ENCODE peak calls at places on chromosomes 3 and 15, in four cellular contexts. One of them, this sample, is unnamed.

GRCh38 chr3:149310796-149311534 is 22.5 kb downstream of the TM4SF18 start:
- DNase-seq in IMR-90: no peak
- DNase-seq in adrenal gland: no peak
- DNase-seq in brain microvascular endothelial cell: no peak
- DNase-seq in this sample: no peak

GRCh38 chr15:100291106-100291505 is 50.7 kb downstream of the ADAMTS17 start:
- DNase-seq in adrenal gland: no peak
- DNase-seq in brain microvascular endothelial cell: no peak
- DNase-seq in IMR-90: no peak
- DNase-seq in this sample: no peak

GRCh38 chr15:74950078-74951000 is 6.2 kb downstream of the RPP25 start:
- DNase-seq in brain microvascular endothelial cell: peak
- DNase-seq in adrenal gland: peak
- DNase-seq in IMR-90: peak
- DNase-seq in this sample: peak

GRCh38 chr3:112744825-112745566 is 101.7 kb downstream of the CD200R1L start:
- DNase-seq in IMR-90: peak
- DNase-seq in adrenal gland: no peak
- DNase-seq in brain microvascular endothelial cell: no peak
- DNase-seq in this sample: no peak

GRCh38 chr3:63193647-63194046 is 84.5 kb upstream of the SYNPR start:
- DNase-seq in IMR-90: no peak
- DNase-seq in adrenal gland: no peak
- DNase-seq in brain microvascular endothelial cell: no peak
- DNase-seq in this sample: no peak

GRCh38 chr3:50627407-50628051 is 10.6 kb downstream of the MAPKAPK3 start:
- DNase-seq in IMR-90: peak
- DNase-seq in adrenal gland: peak
- DNase-seq in brain microvascular endothelial cell: peak
- DNase-seq in this sample: peak

GRCh38 chr3:178393833-178394232 is 142.4 kb upstream of the KCNMB2 start:
- DNase-seq in IMR-90: peak
- DNase-seq in adrenal gland: no peak
- DNase-seq in brain microvascular endothelial cell: peak
- DNase-seq in this sample: no peak

GRCh38 chr15:51600114-51600513 is 22.5 kb downstream of the DMXL2 start:
- DNase-seq in IMR-90: peak
- DNase-seq in adrenal gland: no peak
- DNase-seq in brain microvascular endothelial cell: peak
- DNase-seq in this sample: no peak

GRCh38 chr3:71305246-71306206 is 278.0 kb downstream of the FOXP1 start:
- DNase-seq in IMR-90: peak
- DNase-seq in adrenal gland: no peak
- DNase-seq in brain microvascular endothelial cell: peak
- DNase-seq in this sample: no peak

GRCh38 chr3:129058441-129059194 is 2.0 kb upstream of the GP9 start:
- DNase-seq in brain microvascular endothelial cell: no peak
- DNase-seq in adrenal gland: no peak
- DNase-seq in IMR-90: no peak
- DNase-seq in this sample: no peak

GRCh38 chr3:40120816-40121215 is 188.7 kb upstream of the EIF1B start:
- DNase-seq in brain microvascular endothelial cell: peak
- DNase-seq in adrenal gland: peak
- DNase-seq in IMR-90: no peak
- DNase-seq in this sample: no peak

GRCh38 chr3:52469001-52469400 is 13.6 kb downstream of the NISCH start:
- DNase-seq in brain microvascular endothelial cell: no peak
- DNase-seq in IMR-90: no peak
- DNase-seq in adrenal gland: no peak
- DNase-seq in this sample: no peak

GRCh38 chr3:112579697-112580096 is 17.9 kb downstream of the SLC35A5 start:
- DNase-seq in brain microvascular endothelial cell: no peak
- DNase-seq in IMR-90: peak
- DNase-seq in adrenal gland: no peak
- DNase-seq in this sample: no peak

GRCh38 chr3:14925729-14926591 is 21.4 kb upstream of the NR2C2 start:
- DNase-seq in adrenal gland: no peak
- DNase-seq in IMR-90: peak
- DNase-seq in brain microvascular endothelial cell: peak
- DNase-seq in this sample: no peak

GRCh38 chr3:44883999-44884431 is 9.6 kb downstream of the TGM4 start:
- DNase-seq in adrenal gland: no peak
- DNase-seq in IMR-90: peak
- DNase-seq in brain microvascular endothelial cell: peak
- DNase-seq in this sample: no peak

GRCh38 chr3:145244327-145244726 is 916.7 kb downstream of the PLOD2 start:
- DNase-seq in IMR-90: no peak
- DNase-seq in brain microvascular endothelial cell: no peak
- DNase-seq in adrenal gland: no peak
- DNase-seq in this sample: no peak

GRCh38 chr3:162845918-162846317 is 1349.3 kb downstream of the OTOL1 start:
- DNase-seq in adrenal gland: no peak
- DNase-seq in brain microvascular endothelial cell: no peak
- DNase-seq in IMR-90: no peak
- DNase-seq in this sample: no peak

GRCh38 chr15:77992356-77993222 is 84.9 kb downstream of the TBC1D2B start:
- DNase-seq in IMR-90: no peak
- DNase-seq in brain microvascular endothelial cell: no peak
- DNase-seq in adrenal gland: peak
- DNase-seq in this sample: no peak

GRCh38 chr3:177694316-177694715 is 497.0 kb upstream of the TBL1XR1 start:
- DNase-seq in brain microvascular endothelial cell: peak
- DNase-seq in IMR-90: peak
- DNase-seq in adrenal gland: no peak
- DNase-seq in this sample: no peak

GRCh38 chr3:60636846-60637245 is 614.4 kb downstream of the FHIT start:
- DNase-seq in IMR-90: peak
- DNase-seq in adrenal gland: no peak
- DNase-seq in brain microvascular endothelial cell: peak
- DNase-seq in this sample: no peak

GRCh38 chr15:29040367-29040745 is 154.6 kb downstream of the APBA2 start:
- DNase-seq in brain microvascular endothelial cell: peak
- DNase-seq in adrenal gland: no peak
- DNase-seq in IMR-90: peak
- DNase-seq in this sample: no peak

GRCh38 chr3:76043746-76044145 is 258.4 kb upstream of the ZNF717 start:
- DNase-seq in adrenal gland: no peak
- DNase-seq in IMR-90: no peak
- DNase-seq in brain microvascular endothelial cell: no peak
- DNase-seq in this sample: no peak

GRCh38 chr15:76991741-76992645 is 2.9 kb upstream of the PSTPIP1 start:
- DNase-seq in adrenal gland: no peak
- DNase-seq in IMR-90: no peak
- DNase-seq in brain microvascular endothelial cell: no peak
- DNase-seq in this sample: no peak

GRCh38 chr15:67134577-67135492 is 69.4 kb downstream of the SMAD3 start:
- DNase-seq in brain microvascular endothelial cell: no peak
- DNase-seq in adrenal gland: no peak
- DNase-seq in IMR-90: no peak
- DNase-seq in this sample: no peak

GRCh38 chr15:67137319-67137718 is 71.9 kb downstream of the SMAD3 start:
- DNase-seq in IMR-90: no peak
- DNase-seq in brain microvascular endothelial cell: no peak
- DNase-seq in adrenal gland: no peak
- DNase-seq in this sample: no peak

GRCh38 chr15:67133738-67134576 is 68.6 kb downstream of the SMAD3 start:
- DNase-seq in brain microvascular endothelial cell: peak
- DNase-seq in IMR-90: peak
- DNase-seq in adrenal gland: no peak
- DNase-seq in this sample: no peak

GRCh38 chr15:67136802-67137201 is 71.4 kb downstream of the SMAD3 start:
- DNase-seq in IMR-90: no peak
- DNase-seq in adrenal gland: no peak
- DNase-seq in brain microvascular endothelial cell: no peak
- DNase-seq in this sample: no peak

GRCh38 chr15:67135494-67135893 is 70.1 kb downstream of the SMAD3 start:
- DNase-seq in adrenal gland: no peak
- DNase-seq in brain microvascular endothelial cell: no peak
- DNase-seq in IMR-90: peak
- DNase-seq in this sample: no peak
- TF ChIP-seq CTCF in adrenal gland: no peak
- TF ChIP-seq CTCF in brain microvascular endothelial cell: no peak
- TF ChIP-seq CTCF in IMR-90: peak
- TF ChIP-seq CTCF in this sample: no peak

GRCh38 chr3:169266986-169267385 is 396.5 kb downstream of the MECOM start:
- DNase-seq in IMR-90: no peak
- DNase-seq in adrenal gland: no peak
- DNase-seq in brain microvascular endothelial cell: no peak
- DNase-seq in this sample: no peak
- TF ChIP-seq CTCF in IMR-90: no peak
- TF ChIP-seq CTCF in adrenal gland: no peak
- TF ChIP-seq CTCF in brain microvascular endothelial cell: no peak
- TF ChIP-seq CTCF in this sample: no peak

GRCh38 chr15:65653341-65653740 is 31.6 kb downstream of the SLC24A1 start:
- DNase-seq in adrenal gland: no peak
- DNase-seq in IMR-90: peak
- DNase-seq in brain microvascular endothelial cell: no peak
- DNase-seq in this sample: no peak

GRCh38 chr15:65653781-65654521 is 32.2 kb downstream of the SLC24A1 start:
- DNase-seq in IMR-90: peak
- DNase-seq in adrenal gland: no peak
- DNase-seq in brain microvascular endothelial cell: peak
- DNase-seq in this sample: no peak

GRCh38 chr15:65651831-65652749 is 30.4 kb downstream of the SLC24A1 start:
- DNase-seq in brain microvascular endothelial cell: no peak
- DNase-seq in adrenal gland: no peak
- DNase-seq in IMR-90: no peak
- DNase-seq in this sample: no peak

GRCh38 chr15:65655457-65655856 is 33.7 kb downstream of the SLC24A1 start:
- DNase-seq in IMR-90: no peak
- DNase-seq in adrenal gland: no peak
- DNase-seq in brain microvascular endothelial cell: no peak
- DNase-seq in this sample: no peak

DNA sequence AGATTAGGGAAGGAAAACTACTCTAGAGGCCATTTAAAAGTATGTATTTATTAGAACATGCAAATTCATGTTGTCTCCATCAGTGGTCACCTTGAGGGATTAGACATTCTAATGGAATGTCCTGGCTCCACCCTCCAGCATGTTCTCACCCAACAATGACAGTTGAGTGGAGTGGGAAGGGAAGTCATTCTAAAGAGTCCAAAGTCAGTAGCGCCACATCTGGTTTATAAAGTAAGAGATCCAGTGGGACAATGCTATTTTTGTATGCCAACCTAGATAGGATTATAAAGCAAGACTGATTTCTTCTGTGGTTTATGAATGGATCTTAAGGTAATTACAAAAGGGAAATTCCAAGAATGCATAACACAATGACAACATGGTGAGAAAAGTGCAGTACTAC is 33.3 kb downstream of the SLC24A1 start:
- DNase-seq in brain microvascular endothelial cell: peak
- DNase-seq in IMR-90: peak
- DNase-seq in adrenal gland: no peak
- DNase-seq in this sample: no peak
- TF ChIP-seq CTCF in brain microvascular endothelial cell: no peak
- TF ChIP-seq CTCF in IMR-90: no peak
- TF ChIP-seq CTCF in adrenal gland: no peak
- TF ChIP-seq CTCF in this sample: no peak

GRCh38 chr3:126082334-126083137 is 1.4 kb downstream of the SLC41A3 start:
- DNase-seq in IMR-90: no peak
- DNase-seq in adrenal gland: no peak
- DNase-seq in brain microvascular endothelial cell: no peak
- DNase-seq in this sample: no peak

GRCh38 chr3:126083138-126083445 is 832 bp downstream of the SLC41A3 start:
- DNase-seq in IMR-90: no peak
- DNase-seq in adrenal gland: no peak
- DNase-seq in brain microvascular endothelial cell: no peak
- DNase-seq in this sample: no peak

GRCh38 chr3:126080970-126081369 is 3.0 kb downstream of the SLC41A3 start:
- DNase-seq in IMR-90: no peak
- DNase-seq in brain microvascular endothelial cell: no peak
- DNase-seq in adrenal gland: no peak
- DNase-seq in this sample: no peak

GRCh38 chr3:126083511-126083912 is 412 bp downstream of the SLC41A3 start:
- DNase-seq in IMR-90: peak
- DNase-seq in adrenal gland: peak
- DNase-seq in brain microvascular endothelial cell: no peak
- DNase-seq in this sample: peak

GRCh38 chr3:126081618-126082333 is 2.1 kb downstream of the SLC41A3 start:
- DNase-seq in brain microvascular endothelial cell: peak
- DNase-seq in adrenal gland: peak
- DNase-seq in IMR-90: peak
- DNase-seq in this sample: no peak
- TF ChIP-seq CTCF in brain microvascular endothelial cell: peak
- TF ChIP-seq CTCF in adrenal gland: peak
- TF ChIP-seq CTCF in IMR-90: peak
- TF ChIP-seq CTCF in this sample: peak

DNA sequence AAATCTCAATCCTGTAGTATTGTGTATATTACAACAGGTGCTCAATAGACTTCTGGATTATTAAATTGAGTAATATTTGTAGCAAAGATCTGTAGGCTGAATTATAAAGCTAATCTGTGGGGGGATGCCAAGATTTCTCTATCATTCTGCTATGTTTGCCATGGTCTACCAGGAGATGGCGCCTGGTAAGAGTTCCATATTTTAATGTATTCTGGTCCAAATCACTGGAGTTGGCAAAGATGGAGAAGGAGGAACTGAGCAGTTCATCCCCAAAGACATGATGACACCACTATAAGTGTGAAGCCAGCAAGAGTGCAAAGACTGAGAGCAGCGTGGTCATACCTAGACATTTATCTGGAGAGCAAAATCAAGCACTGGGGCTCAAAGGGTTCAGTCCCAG is 340.8 kb upstream of the TPRG1 start:
- DNase-seq in adrenal gland: no peak
- DNase-seq in brain microvascular endothelial cell: no peak
- DNase-seq in IMR-90: no peak
- DNase-seq in this sample: no peak
- TF ChIP-seq CTCF in adrenal gland: peak
- TF ChIP-seq CTCF in brain microvascular endothelial cell: peak
- TF ChIP-seq CTCF in IMR-90: peak
- TF ChIP-seq CTCF in this sample: peak

DNA sequence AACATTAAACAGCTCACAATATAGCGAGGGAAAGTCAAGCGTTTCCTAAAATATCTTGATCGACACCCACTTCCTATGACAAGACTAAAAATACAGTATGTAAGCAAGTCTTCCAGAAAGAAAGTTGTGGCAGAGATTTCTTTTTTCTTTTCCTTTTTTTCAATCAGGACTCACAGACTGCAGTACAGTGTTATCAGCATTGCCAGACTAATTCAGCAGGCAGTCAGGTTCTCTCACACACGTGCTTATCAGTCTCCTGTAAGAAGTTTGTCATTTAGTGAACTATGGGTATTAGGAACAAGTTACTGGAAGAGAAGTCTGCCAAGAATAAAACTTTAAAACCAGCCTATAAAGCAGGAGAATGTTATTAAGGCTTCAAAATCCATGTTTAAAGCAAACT is 32.8 kb upstream of the ZNF385D start:
- DNase-seq in adrenal gland: no peak
- DNase-seq in brain microvascular endothelial cell: no peak
- DNase-seq in IMR-90: no peak
- DNase-seq in this sample: no peak
- TF ChIP-seq CTCF in adrenal gland: no peak
- TF ChIP-seq CTCF in brain microvascular endothelial cell: no peak
- TF ChIP-seq CTCF in IMR-90: no peak
- TF ChIP-seq CTCF in this sample: no peak

GRCh38 chr3:13700362-13700761 is 151.4 kb downstream of the FBLN2 start:
- DNase-seq in adrenal gland: no peak
- DNase-seq in IMR-90: no peak
- DNase-seq in brain microvascular endothelial cell: no peak
- DNase-seq in this sample: peak
- TF ChIP-seq CTCF in adrenal gland: no peak
- TF ChIP-seq CTCF in IMR-90: no peak
- TF ChIP-seq CTCF in brain microvascular endothelial cell: no peak
- TF ChIP-seq CTCF in this sample: no peak

GRCh38 chr3:53486961-53487654 is 7.3 kb upstream of the CACNA1D start:
- DNase-seq in adrenal gland: no peak
- DNase-seq in brain microvascular endothelial cell: no peak
- DNase-seq in IMR-90: no peak
- DNase-seq in this sample: no peak
- TF ChIP-seq CTCF in adrenal gland: no peak
- TF ChIP-seq CTCF in brain microvascular endothelial cell: peak
- TF ChIP-seq CTCF in IMR-90: no peak
- TF ChIP-seq CTCF in this sample: no peak

This sample was measured in glutamatergic neuron.